ENCODE peak calls at places on chromosome 10, in four cellular contexts. P, I, L and X are unnamed samples.

GRCh38 chr10:5611899-5612680 is 54.3 kb downstream of the ASB13 start:
- DNase-seq in P (no peak), I (no peak), L (no peak), X (no peak)

GRCh38 chr10:79286318-79286951 is 60.8 kb upstream of the PPIF start:
- DNase-seq in P (no peak), I (peak; percentile 59), L (peak; percentile 92), X (no peak)

GRCh38 chr10:34780818-34781380 is 34.2 kb downstream of the PARD3 start:
- DNase-seq in P (no peak), I (peak; percentile 54), L (peak; percentile 47), X (no peak)

GRCh38 chr10:75137533-75138438 is 26.3 kb downstream of the SAMD8 start:
- DNase-seq in P (no peak), I (peak; percentile 89), L (no peak), X (no peak)

GRCh38 chr10:44956176-44956575 is 3.4 kb upstream of the RASSF4 start:
- DNase-seq in P (no peak), I (no peak), L (no peak), X (no peak)

GRCh38 chr10:123270806-123271205 is 116.6 kb downstream of the BUB3 start:
- DNase-seq in P (no peak), I (no peak), L (no peak), X (no peak)

GRCh38 chr10:58651040-58651439 is 138.4 kb downstream of the BICC1 start:
- DNase-seq in P (no peak), I (no peak), L (no peak), X (no peak)

GRCh38 chr10:6282454-6282958 is 79.8 kb downstream of the PFKFB3 start:
- DNase-seq in P (no peak), I (no peak), L (no peak), X (no peak)

GRCh38 chr10:112559328-112559727 is 112.3 kb downstream of the VTI1A start:
- DNase-seq in P (no peak), I (no peak), L (no peak), X (no peak)

GRCh38 chr10:21675157-21675796 is 141.2 kb downstream of the MLLT10 start:
- DNase-seq in P (no peak), I (peak; percentile 52), L (no peak), X (peak; percentile 64)

GRCh38 chr10:21926949-21927348 is 76.6 kb downstream of the DNAJC1 start:
- DNase-seq in P (no peak), I (peak; percentile 72), L (no peak), X (peak; percentile 84)

GRCh38 chr10:130436633-130437032 is 300.4 kb downstream of the GLRX3 start:
- DNase-seq in P (no peak), I (no peak), L (no peak), X (no peak)

GRCh38 chr10:48491422-48492139 is 113.3 kb downstream of the ARHGAP22 start:
- DNase-seq in P (no peak), I (no peak), L (no peak), X (no peak)

GRCh38 chr10:124649209-124649608 is 95.0 kb downstream of the FAM53B start:
- DNase-seq in P (no peak), I (no peak), L (no peak), X (no peak)

DNA sequence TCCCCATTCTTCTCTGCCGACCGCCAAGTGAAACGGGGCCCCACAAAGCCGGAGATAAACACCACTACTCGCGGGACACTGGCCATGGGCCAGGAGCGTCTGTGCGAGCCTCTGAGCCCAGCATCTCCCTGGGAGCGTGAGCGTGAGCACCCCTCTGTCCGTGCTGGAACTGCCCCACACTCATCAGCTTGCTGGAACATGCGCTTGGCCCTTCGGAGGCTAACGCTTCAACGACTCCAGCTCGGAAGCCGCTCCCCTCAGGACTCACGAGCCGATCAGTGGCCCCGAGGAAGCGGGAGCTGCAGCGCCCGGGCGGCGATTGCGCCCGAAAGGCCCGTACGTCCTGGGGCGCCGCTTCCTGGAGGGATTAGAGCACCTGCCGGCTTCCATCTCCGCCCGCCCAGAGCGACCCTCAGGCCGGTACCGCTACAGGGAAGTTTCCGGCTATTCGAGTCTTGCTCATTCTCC is 1.2 kb downstream of the TLL2 start:
- DNase-seq in P (peak; percentile 34), I (no peak), L (no peak), X (no peak)
- TF ChIP-seq HDAC6 in P (no peak), I (no peak), L (no peak), X (no peak)

DNA sequence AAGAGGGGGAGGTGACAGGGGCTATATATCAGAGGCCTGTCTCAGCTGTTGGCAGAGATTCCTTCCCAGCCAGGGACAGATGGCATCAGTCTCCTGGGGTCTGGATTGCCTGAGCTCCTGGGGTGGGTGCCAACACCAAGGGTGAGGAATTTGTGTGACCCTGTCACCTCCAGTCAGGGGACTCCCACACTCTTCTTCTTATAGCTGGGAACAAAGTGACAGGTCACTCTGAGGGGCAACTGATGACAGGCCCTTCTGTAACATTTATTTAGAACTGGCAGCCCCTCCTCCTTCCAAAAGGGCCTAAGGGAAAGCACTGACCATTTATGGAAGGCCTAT is 53.7 kb upstream of the DUSP5 start:
- DNase-seq in P (no peak), I (no peak), L (no peak), X (no peak)
- TF ChIP-seq HDAC6 in P (no peak), I (no peak), L (no peak), X (no peak)

GRCh38 chr10:93445097-93445960 is 36.8 kb downstream of the MYOF start:
- DNase-seq in P (peak; percentile 88), I (no peak), L (no peak), X (peak; percentile 97)
- TF ChIP-seq HDAC6 in P (no peak), I (no peak), L (no peak), X (no peak)

DNA sequence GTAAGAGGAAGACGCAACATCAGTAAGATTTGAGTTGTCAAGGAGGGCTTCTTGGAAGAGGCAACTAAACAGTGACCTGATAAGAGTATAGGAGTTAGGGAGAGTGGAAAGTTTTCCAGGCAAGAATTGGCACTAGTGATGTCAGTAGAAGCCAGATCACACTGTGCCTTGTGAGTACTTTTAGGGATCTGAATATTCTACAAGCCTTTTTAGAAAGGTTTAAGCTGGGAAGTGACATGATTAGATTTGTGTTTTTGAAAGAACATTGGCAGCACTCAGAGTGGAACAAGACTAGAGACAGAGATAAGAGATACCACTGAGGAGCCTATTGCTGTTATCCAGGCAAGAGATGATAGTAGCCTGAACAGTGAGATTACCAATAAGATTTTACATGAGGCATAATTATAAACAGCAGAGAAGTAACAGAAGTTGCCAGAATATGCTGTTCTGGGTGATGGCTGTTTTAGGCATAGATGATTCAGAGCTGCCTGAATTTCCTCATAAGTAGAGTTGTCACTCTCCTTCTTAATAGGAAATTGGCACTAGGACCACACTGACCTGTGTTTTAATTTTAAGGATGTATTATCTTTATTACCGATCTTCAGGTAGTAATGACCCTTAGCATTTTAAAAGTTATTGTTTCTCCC is 45.6 kb downstream of the NHLRC2 start:
- DNase-seq in P (no peak), I (no peak), L (no peak), X (no peak)
- TF ChIP-seq HDAC6 in P (no peak), I (no peak), L (no peak), X (no peak)

DNA sequence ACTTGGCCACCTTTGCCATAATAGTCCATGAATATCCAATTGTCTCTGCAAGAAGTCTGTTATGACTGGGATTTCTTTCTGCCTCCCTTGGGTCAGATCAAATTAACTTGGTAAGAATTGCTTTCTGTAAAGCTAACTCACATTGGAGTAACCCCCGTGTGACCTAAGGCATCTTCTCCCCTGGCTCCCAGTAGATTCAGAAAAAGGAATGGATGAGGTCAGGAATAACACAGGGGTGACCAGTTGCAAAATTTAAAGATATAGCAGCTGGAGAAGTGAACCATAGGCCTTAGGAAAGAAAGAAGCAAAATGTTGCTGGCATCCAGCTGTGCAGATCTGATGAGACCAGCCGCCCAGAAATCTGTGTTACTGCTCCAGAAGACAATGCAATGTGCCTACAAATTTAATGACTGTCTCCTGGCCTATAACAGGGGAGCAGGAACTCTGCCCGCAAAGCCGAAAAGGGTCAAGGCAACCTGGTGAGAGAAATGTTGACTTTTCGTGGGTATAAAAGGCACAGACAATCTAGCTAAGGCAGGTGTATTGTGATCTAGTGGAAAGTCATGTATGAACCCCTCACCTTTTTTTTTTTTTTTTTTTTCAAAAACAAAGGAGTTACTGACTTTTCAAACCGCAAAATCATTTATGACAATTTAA is 7.4 kb upstream of the OPTN start:
- DNase-seq in P (no peak), I (no peak), L (no peak), X (no peak)
- TF ChIP-seq HDAC6 in P (no peak), I (no peak), L (no peak), X (no peak)

GRCh38 chr10:70540089-70540788 is 61.7 kb downstream of the PALD1 start:
- DNase-seq in P (no peak), I (peak; percentile 65), L (no peak), X (peak; percentile 18)
- TF ChIP-seq HDAC6 in P (no peak), I (no peak), L (no peak), X (no peak)

DNA sequence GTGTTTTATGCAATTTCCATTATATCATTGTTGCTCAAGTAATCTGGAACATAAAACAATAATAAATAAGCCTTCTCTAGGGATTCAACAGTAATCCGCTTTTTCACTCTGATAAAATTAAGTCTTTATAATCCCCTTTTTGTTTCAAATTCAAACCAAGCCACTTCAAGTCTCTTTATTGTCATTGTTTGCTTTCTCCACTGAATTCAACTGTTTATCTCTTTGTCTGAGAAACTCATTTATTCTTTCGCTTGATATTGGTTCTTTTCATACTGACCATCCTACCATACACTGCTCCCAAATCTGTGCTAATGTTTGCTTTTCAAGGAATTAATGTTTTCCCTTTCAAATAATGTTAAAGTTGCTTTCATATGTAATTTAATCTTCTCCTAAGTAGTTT is 550.4 kb upstream of the PCDH15 start:
- DNase-seq in P (no peak), I (no peak), L (no peak), X (no peak)
- TF ChIP-seq HDAC6 in P (no peak), I (no peak), L (no peak), X (no peak)

DNA sequence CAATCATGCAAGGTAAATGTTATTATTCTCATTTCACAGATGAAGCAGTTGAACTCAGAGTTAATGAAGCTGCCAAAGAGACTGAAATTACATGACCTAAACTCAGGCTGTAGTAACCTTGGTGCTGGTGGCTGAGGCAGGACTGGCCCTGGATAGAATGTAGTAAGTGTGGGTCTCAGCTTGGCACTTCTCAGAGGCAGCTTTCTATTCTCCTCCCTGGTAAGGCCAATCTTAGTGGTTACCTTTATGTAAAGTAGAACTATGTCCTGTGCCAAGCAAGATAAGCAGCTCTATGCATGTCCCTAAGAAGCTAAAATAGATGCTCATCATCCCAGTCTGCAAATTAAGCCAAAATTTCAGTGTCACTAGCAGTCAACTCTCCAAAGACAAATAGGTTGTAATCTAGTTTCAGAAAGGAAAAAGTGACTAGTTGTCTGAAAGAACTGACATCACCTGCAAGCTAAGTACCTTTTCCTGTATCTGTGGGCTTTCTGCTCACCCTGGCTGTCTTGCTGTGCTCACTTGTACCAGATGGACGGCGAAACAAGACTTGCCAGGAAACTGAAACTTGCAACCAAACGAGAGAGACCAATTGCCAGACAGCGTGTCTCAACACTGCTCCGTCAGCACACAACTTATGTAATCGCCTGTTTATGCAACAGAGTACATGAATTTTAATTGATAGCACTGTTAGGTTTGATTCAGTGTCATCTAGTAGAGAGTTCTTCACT is 43.7 kb downstream of the CH25H start:
- DNase-seq in P (no peak), I (no peak), L (peak; percentile 76), X (no peak)
- TF ChIP-seq HDAC6 in P (no peak), I (no peak), L (no peak), X (no peak)